ENCODE peak calls at places on chromosomes 16 and 17, in ten cellular contexts. P is body of pancreas, S is ovary, K is IMR-90, B is esophagus muscularis mucosa, R is spleen, U is transverse colon, O is stomach, X is heart left ventricle, V is endothelial cell of umbilical vein. N is an unnamed sample. For H3K36me3 and H3K4me1, the result is how much of the 10 kb centered on the place peaks cover.

GRCh38 chr16:4814542-4815173 is 12.2 kb upstream of the ROGDI start:
- DNase-seq in P (no peak), S (no peak), K (no peak), B (no peak), R (no peak), U (no peak), O (no peak), X (peak), V (no peak), N (no peak)

GRCh38 chr16:12732600-12732999 is 71.1 kb downstream of the CPPED1 start:
- DNase-seq in P (no peak), S (no peak), K (no peak), B (no peak), R (no peak), U (no peak), O (no peak), X (no peak), V (no peak), N (no peak)

GRCh38 chr17:80116276-80116922 is 15.0 kb downstream of the GAA start:
- DNase-seq in P (no peak), S (no peak), K (peak), B (no peak), R (no peak), U (no peak), O (no peak), X (no peak), V (no peak), N (no peak)

GRCh38 chr17:48294989-48295892 is 134.8 kb downstream of the SKAP1 start:
- DNase-seq in P (no peak), S (no peak), K (no peak), B (no peak), R (no peak), U (no peak), O (no peak), X (no peak), V (peak), N (no peak)

GRCh38 chr17:38591759-38592241 is 14.0 kb downstream of the SRCIN1 start:
- DNase-seq in P (no peak), S (no peak), K (no peak), B (no peak), R (no peak), U (no peak), O (no peak), X (no peak), V (no peak), N (no peak)

GRCh38 chr17:44219126-44219635 is 294 bp downstream of the UBTF start:
- DNase-seq in P (peak), S (peak), K (peak), B (no peak), R (no peak), U (peak), O (peak), X (peak), V (peak), N (peak)

GRCh38 chr17:7676533-7676932 is 10.8 kb downstream of the TP53 start:
- DNase-seq in P (no peak), S (no peak), K (no peak), B (no peak), R (no peak), U (no peak), O (no peak), X (no peak), V (no peak), N (no peak)

GRCh38 chr16:75044800-75045361 is 46.1 kb downstream of the ZNRF1 start:
- DNase-seq in P (no peak), S (peak), K (no peak), B (no peak), R (no peak), U (no peak), O (no peak), X (peak), V (no peak), N (no peak)

GRCh38 chr16:24969071-24969470 is 46.1 kb downstream of the ARHGAP17 start:
- DNase-seq in P (no peak), S (no peak), K (no peak), B (no peak), R (no peak), U (no peak), O (no peak), X (no peak), V (no peak), N (no peak)
- H3K36me3 ChIP-seq in P (under half), S (under half), K (half or more), B (half or more), R (half or more), U (half or more), O (under half), X (half or more), V (under half), N (under half)

GRCh38 chr16:68236804-68237242 is 896 bp upstream of the ESRP2 start:
- DNase-seq in P (no peak), S (peak), K (no peak), B (no peak), R (no peak), U (peak), O (no peak), X (no peak), V (peak), N (no peak)
- H3K4me1 ChIP-seq in P (half or more), S (under half), K (under half), B (half or more), R (under half), U (under half), O (half or more), X (under half), V (under half), N (under half)

DNA sequence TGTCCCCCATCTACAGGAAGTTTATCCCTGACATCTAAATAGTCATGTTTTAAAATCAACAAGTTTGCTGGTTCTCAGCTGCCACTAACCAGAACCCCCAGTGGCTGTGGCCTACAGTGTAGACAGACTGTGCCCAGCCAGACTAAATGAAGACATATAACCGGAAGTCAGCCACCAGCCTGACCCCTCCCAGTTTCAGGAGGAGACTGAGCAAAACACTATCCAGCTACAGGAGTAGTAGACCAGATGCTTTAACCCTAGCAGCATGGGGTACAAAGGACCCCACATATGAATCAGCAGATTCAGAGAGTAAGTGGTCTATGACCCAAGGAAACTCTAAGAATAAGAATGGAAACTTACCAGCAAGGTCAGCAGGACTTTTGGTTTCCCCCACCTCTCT is 83.4 kb downstream of the HIC1 start:
- DNase-seq in P (no peak), S (no peak), K (no peak), B (no peak), R (no peak), U (peak), O (no peak), X (no peak), V (no peak), N (no peak)
- TF ChIP-seq POLR2A in P (no peak), S (no peak), K (no peak), B (no peak), R (no peak), U (no peak), O (no peak), X (no peak), V (no peak), N (no peak)

DNA sequence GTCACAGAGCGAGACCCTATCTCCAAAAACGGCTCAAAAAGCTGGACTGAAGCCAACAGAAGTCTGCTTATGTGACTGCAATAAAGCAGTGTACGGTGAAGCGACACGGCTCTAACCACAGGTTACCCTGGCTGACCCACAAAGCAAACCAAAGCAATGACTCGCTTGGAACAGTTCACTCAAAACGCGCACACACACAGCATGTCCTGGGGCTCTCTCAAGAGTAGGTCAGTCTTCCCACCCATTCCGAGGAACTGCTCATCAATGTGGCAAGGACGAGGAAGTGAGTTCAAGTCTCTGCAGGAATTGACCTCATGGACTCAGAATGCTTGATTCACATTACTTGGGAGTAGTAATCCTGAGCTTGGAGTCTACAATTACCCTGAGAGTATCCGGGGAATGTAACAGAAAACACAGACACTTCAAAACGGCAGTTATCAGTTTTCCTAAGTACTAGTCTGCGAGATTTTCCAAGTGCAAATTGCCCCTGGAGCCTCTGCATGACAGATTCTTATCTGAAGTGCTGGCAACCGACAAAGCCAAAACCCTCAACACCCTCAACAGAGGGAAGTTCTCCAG is 25.4 kb downstream of the PELP1 start:
- DNase-seq in P (no peak), S (no peak), K (peak), B (no peak), R (no peak), U (no peak), O (no peak), X (no peak), V (peak), N (no peak)
- H3K36me3 ChIP-seq in P (under half), S (under half), K (half or more), B (under half), R (half or more), U (half or more), O (half or more), X (half or more), V (under half), N (under half)

DNA sequence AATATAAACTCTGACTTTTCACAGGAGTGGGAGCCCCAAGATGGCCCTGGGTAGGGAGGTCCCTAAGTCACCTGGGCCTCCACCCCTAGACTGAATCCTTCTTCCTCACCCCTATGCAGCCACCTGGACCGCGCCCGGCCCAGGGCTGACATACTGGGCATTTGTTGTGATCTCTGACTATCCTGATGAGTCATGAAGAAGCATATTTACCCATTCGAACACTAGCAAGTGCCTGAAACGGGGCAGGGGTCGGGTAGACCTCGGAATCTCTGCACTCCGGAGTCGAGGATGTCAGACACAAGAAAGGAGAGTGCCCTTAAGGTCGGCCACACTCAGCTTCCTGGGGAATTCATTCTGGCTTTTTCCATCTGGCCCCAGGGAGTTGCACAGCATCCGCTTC is 10.3 kb downstream of the METTL22 start:
- DNase-seq in P (no peak), S (no peak), K (no peak), B (no peak), R (peak), U (no peak), O (no peak), X (no peak), V (no peak), N (no peak)
- H3K4me1 ChIP-seq in P (under half), S (under half), K (under half), B (under half), R (under half), U (under half), O (under half), X (under half), V (under half), N (under half)

GRCh38 chr16:685967-686366 is 1.8 kb upstream of the JMJD8 start:
- DNase-seq in P (peak), S (peak), K (peak), B (no peak), R (peak), U (peak), O (peak), X (no peak), V (peak), N (no peak)

GRCh38 chr16:684961-685696 is 995 bp upstream of the JMJD8 start:
- DNase-seq in P (peak), S (peak), K (no peak), B (no peak), R (peak), U (no peak), O (no peak), X (peak), V (no peak), N (no peak)

GRCh38 chr16:682493-683395 is 1.4 kb downstream of the JMJD8 start:
- DNase-seq in P (no peak), S (no peak), K (no peak), B (no peak), R (no peak), U (no peak), O (no peak), X (no peak), V (no peak), N (no peak)

GRCh38 chr16:683396-684066 is 603 bp downstream of the JMJD8 start:
- DNase-seq in P (peak), S (no peak), K (no peak), B (no peak), R (no peak), U (no peak), O (no peak), X (peak), V (no peak), N (no peak)

GRCh38 chr16:684067-684794 is at the start of gene JMJD8:
- DNase-seq in P (peak), S (peak), K (peak), B (peak), R (peak), U (peak), O (peak), X (peak), V (peak), N (peak)
- TF ChIP-seq POLR2A in P (peak), S (no peak), K (no peak), B (peak), R (peak), U (peak), O (no peak), X (no peak), V (peak), N (peak)

DNA sequence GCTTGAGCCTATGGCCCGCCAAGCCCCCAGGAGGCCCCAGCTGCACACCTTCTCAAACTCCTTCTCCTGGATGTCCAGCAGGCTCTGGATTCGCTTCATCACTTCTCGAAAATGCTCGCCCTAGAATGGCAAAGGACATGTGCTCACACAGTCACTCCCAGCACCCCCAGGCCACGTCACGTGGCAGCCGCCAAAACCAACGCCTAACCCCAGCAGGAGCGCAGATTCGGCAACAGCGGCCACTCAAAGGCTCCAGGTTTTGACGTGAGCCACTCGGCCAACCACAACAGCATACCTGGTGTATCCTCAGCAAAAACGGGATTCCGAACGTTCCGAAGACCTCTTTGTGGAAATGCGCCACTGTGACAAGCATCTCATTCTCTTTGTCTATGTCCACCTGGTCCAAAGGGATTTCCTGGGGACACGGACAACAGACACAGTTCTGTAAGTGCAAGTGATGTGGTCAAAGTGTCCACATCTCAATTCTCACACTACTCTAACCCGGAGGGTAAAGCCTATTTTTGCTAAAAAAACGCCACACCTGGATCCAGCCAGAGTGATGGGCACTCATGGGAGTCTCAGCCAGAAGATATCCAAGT is 12.7 kb downstream of the LITAFD start:
- DNase-seq in P (no peak), S (no peak), K (no peak), B (no peak), R (peak), U (no peak), O (no peak), X (no peak), V (no peak), N (no peak)
- H3K36me3 ChIP-seq in P (under half), S (under half), K (half or more), B (half or more), R (half or more), U (half or more), O (half or more), X (half or more), V (under half), N (under half)

GRCh38 chr16:2967721-2968161 is 1.4 kb upstream of the PAQR4 start:
- DNase-seq in P (no peak), S (no peak), K (no peak), B (no peak), R (peak), U (no peak), O (no peak), X (no peak), V (no peak), N (no peak)
- H3K4me1 ChIP-seq in P (half or more), S (under half), K (under half), B (half or more), R (half or more), U (under half), O (half or more), X (half or more), V (under half), N (under half)

DNA sequence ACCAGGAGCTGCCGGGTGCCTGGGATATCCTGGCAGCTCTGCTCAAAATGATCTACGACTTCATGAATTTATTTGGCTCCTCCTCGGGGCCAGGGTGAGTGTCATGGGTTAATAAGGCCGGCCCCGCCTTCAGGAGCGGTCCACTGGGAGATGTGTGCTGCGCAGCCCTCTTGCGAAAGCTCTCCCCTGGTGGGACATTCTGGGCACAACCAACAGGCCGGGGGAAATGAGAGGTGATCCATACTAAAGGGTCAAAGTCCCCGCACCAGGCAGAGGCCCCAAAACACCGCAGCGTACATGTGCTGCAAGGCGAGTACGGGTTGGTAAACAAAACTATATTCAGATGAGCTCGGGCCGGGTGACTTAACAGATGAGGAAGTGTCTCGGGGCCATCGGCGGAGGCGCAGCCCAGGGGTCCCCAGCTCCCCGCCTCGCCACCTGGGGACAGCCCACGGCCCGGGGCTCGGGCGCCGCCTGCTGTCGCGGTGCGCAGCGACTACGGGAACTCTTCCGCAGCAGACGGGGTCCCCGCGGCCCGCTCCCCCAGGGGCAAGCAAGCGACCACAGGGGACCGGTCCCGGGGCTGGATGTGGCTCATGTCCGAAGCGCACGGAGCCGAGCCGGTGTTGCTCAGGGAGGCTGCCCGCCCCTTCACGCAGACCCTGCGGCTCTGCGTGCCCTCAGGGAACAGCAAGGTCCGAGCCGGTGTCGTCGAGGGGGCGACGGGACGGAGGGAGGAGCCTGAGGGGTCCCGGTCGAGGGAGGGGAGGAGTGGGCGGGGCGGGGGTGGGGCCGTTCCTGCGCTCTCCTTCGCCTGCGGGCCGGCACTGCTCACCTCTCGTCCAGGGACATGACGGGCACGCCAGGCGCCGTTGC is at the start of gene RAB37:
- DNase-seq in P (peak), S (no peak), K (no peak), B (no peak), R (peak), U (peak), O (peak), X (no peak), V (no peak), N (no peak)
- TF ChIP-seq POLR2A in P (no peak), S (no peak), K (no peak), B (no peak), R (no peak), U (peak), O (no peak), X (no peak), V (no peak), N (no peak)

N was measured in breast epithelium.